ENCODE peak calls at places on chromosomes 4 and X, in seven cellular contexts. W, S, P, R, E, U and V are unnamed samples.
A peak's percentile ranks its signal among the peaks of the same experiment; 100 is the strongest.

GRCh38 chrX:137431693-137432488 is 134.0 kb upstream of the ZIC3 start:
- DNase-seq in E (no peak), U (no peak), W (no peak), S (no peak), P (no peak), R (no peak), V (no peak)

GRCh38 chrX:154799554-154800348 is 5.5 kb downstream of the MPP1 start:
- DNase-seq in E (peak; percentile 64), W (no peak), S (no peak), R (no peak), U (peak; percentile 71), P (no peak), V (peak; percentile 32)

GRCh38 chrX:151680805-151681204 is 14.5 kb upstream of the PRRG3 start:
- DNase-seq in U (peak; percentile 53), E (peak; percentile 7), P (peak; percentile 31), S (peak; percentile 30), R (no peak), W (peak; percentile 51), V (no peak)

GRCh38 chrX:154444001-154444754 is at the start of gene FAM50A:
- DNase-seq in U (peak; percentile 79), E (peak; percentile 65), W (peak; percentile 87), S (peak; percentile 56), P (peak; percentile 71), R (peak; percentile 82), V (peak; percentile 85)

GRCh38 chrX:108224727-108225455 is 133.3 kb downstream of the ATG4A start:
- DNase-seq in R (no peak), U (no peak), W (no peak), S (no peak), E (peak; percentile 51), P (no peak), V (no peak)

GRCh38 chr4:160180206-160180605 is 1077.3 kb downstream of the RAPGEF2 start:
- DNase-seq in U (no peak), W (no peak), P (no peak), S (no peak), E (no peak), R (no peak), V (no peak)

GRCh38 chrX:46715521-46715920 is 43.4 kb downstream of the SLC9A7 start:
- DNase-seq in R (no peak), W (no peak), S (no peak), P (no peak), E (no peak), U (no peak), V (no peak)

GRCh38 chr4:8127051-8127798 is 31.4 kb downstream of the ABLIM2 start:
- DNase-seq in U (no peak), S (no peak), P (no peak), R (no peak), E (no peak), W (no peak), V (no peak)

GRCh38 chr4:5028480-5028879 is 9.2 kb upstream of the CYTL1 start:
- DNase-seq in S (no peak), R (no peak), E (no peak), P (no peak), W (no peak), U (no peak), V (no peak)

GRCh38 chrX:42755820-42756219 is 22.1 kb downstream of the PPP1R2C start:
- DNase-seq in S (no peak), R (no peak), U (no peak), E (peak; percentile 70), W (no peak), P (no peak), V (no peak)

GRCh38 chrX:2488621-2489285 is 12.0 kb downstream of the DHRSX start:
- DNase-seq in R (peak; percentile 54), W (no peak), P (no peak), E (no peak), U (no peak), S (no peak), V (no peak)

GRCh38 chrX:69060631-69061408 is 104.4 kb downstream of the PJA1 start:
- DNase-seq in R (no peak), S (no peak), E (peak; percentile 68), P (no peak), W (no peak), U (peak; percentile 64), V (peak; percentile 43)

GRCh38 chr4:23374280-23374679 is 515.6 kb downstream of the PPARGC1A start:
- DNase-seq in S (no peak), E (no peak), W (no peak), P (no peak), U (no peak), R (no peak), V (no peak)

GRCh38 chr4:118338518-118338917 is 14.3 kb downstream of the PRSS12 start:
- DNase-seq in W (no peak), P (no peak), R (no peak), E (no peak), U (no peak), S (no peak), V (no peak)

GRCh38 chr4:178329226-178329872 is 887.1 kb upstream of the AGA start:
- DNase-seq in E (no peak), P (no peak), S (no peak), R (no peak), U (no peak), W (no peak), V (no peak)

GRCh38 chr4:156237192-156237591 is 283.5 kb upstream of the CTSO start:
- DNase-seq in P (no peak), W (no peak), U (no peak), R (no peak), S (no peak), E (no peak), V (no peak)

GRCh38 chr4:37799941-37800554 is 26.4 kb upstream of the PGM2 start:
- DNase-seq in E (peak; percentile 7), S (no peak), W (no peak), U (no peak), R (no peak), P (no peak), V (no peak)

GRCh38 chrX:51837926-51838325 is 55.5 kb upstream of the MAGED1 start:
- DNase-seq in S (no peak), P (no peak), E (peak; percentile 60), R (no peak), W (no peak), U (peak; percentile 62), V (peak; percentile 74)

GRCh38 chr4:107913283-107913899 is 18.0 kb upstream of the CYP2U1 start:
- DNase-seq in U (peak; percentile 58), W (no peak), S (peak; percentile 4), E (peak; percentile 89), R (no peak), P (no peak), V (peak; percentile 81)

GRCh38 chr4:186931519-186931918 is 207.9 kb upstream of the FAT1 start:
- DNase-seq in E (no peak), P (no peak), U (no peak), W (no peak), S (no peak), R (no peak), V (no peak)

GRCh38 chrX:49155243-49155899 is 7.2 kb upstream of the MAGIX start:
- DNase-seq in S (no peak), P (no peak), R (peak; percentile 26), E (peak; percentile 73), W (no peak), U (peak; percentile 81), V (peak; percentile 82)

GRCh38 chrX:147637190-147637589 is 274.5 kb upstream of the FMR1 start:
- DNase-seq in R (no peak), S (no peak), U (no peak), W (no peak), P (no peak), E (no peak), V (no peak)

GRCh38 chrX:123964155-123964554 is 2.6 kb downstream of the STAG2 start:
- DNase-seq in W (no peak), U (no peak), S (no peak), E (peak; percentile 30), R (no peak), P (no peak), V (no peak)

GRCh38 chr4:37477126-37477525 is 209.1 kb downstream of the RELL1 start:
- DNase-seq in U (no peak), W (no peak), P (no peak), E (no peak), R (no peak), S (no peak), V (no peak)

GRCh38 chr4:24164054-24164453 is 274.2 kb upstream of the PPARGC1A start:
- DNase-seq in U (no peak), R (no peak), E (no peak), S (no peak), W (no peak), P (no peak), V (no peak)

GRCh38 chr4:77619408-77619807 is 13.8 kb downstream of the CXCL13 start:
- DNase-seq in W (no peak), U (no peak), E (peak; percentile 14), P (no peak), R (peak; percentile 66), S (no peak), V (no peak)

GRCh38 chr4:77615153-77615552 is 9.5 kb downstream of the CXCL13 start:
- DNase-seq in W (no peak), E (no peak), S (no peak), P (no peak), R (no peak), U (no peak), V (no peak)

GRCh38 chr4:77621254-77621653 is 15.6 kb downstream of the CXCL13 start:
- DNase-seq in U (no peak), P (no peak), E (no peak), R (no peak), S (no peak), W (no peak), V (no peak)

GRCh38 chr4:77617203-77617602 is 11.6 kb downstream of the CXCL13 start:
- DNase-seq in P (no peak), S (no peak), R (no peak), W (no peak), U (no peak), E (no peak), V (no peak)

GRCh38 chr4:77618383-77619241 is 13.0 kb downstream of the CXCL13 start:
- DNase-seq in P (peak; percentile 19), U (peak; percentile 83), S (peak; percentile 30), W (peak; percentile 63), R (no peak), E (peak; percentile 84), V (peak; percentile 45)
- TF ChIP-seq CTCF in P (peak; percentile 83), U (peak; percentile 82), S (peak; percentile 89), W (peak; percentile 73), R (peak; percentile 83), E (peak; percentile 81), V (peak; percentile 64)

GRCh38 chr4:157514711-157515110 is 294.2 kb downstream of the GRIA2 start:
- DNase-seq in R (no peak), W (no peak), S (no peak), P (no peak), U (no peak), E (no peak), V (no peak)
- TF ChIP-seq CTCF in R (no peak), W (no peak), S (no peak), P (no peak), U (no peak), E (no peak), V (no peak)

GRCh38 chrX:133958997-133959688 is 26.3 kb downstream of the GPC3 start:
- DNase-seq in P (no peak), S (no peak), R (no peak), E (peak; percentile 27), W (no peak), U (no peak), V (no peak)
- TF ChIP-seq CTCF in P (no peak), S (no peak), R (peak; percentile 38), E (no peak), W (no peak), U (no peak), V (no peak)

DNA sequence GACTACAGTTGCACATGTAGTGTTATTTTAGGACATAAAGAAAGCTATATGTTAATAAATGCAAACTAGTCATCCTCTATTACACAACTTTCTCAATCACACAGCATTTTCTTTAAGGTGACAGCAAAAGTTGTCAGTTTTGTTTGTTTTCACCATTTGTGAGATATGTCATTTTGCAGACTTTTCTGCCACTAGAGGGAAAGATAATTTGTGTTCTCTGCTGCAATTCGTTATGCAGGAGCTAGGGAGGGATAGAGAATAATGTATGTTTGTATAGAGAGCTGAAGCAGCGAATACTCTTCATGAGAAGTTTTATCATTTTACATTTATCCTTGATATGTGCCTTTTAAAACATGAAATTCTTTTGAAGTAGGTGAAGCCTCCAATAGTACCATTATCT is 670.6 kb upstream of the ATOH1 start:
- DNase-seq in E (no peak), U (no peak), S (no peak), W (no peak), R (no peak), P (no peak), V (no peak)
- TF ChIP-seq CTCF in E (no peak), U (no peak), S (no peak), W (no peak), R (no peak), P (no peak), V (no peak)